ENCODE peak calls at places on chromosomes 11 and 22, in nine cellular contexts. A, X, U, M, R, P, I, G and N are unnamed samples.

GRCh38 chr22:23896166-23896522 is 2.0 kb downstream of the MIF start:
- DNase-seq in A (no peak), X (no peak), U (no peak), M (no peak), R (no peak), P (no peak), I (no peak), G (no peak), N (no peak)

GRCh38 chr11:125338886-125339811 is 156.9 kb downstream of the FEZ1 start:
- DNase-seq in A (no peak), X (no peak), U (no peak), M (no peak), R (no peak), P (no peak), I (no peak), G (no peak), N (no peak)

GRCh38 chr11:35927730-35928129 is 16.1 kb upstream of the LDLRAD3 start:
- DNase-seq in A (no peak), X (no peak), U (peak), M (no peak), R (no peak), P (no peak), I (peak), G (peak), N (peak)

GRCh38 chr11:122069946-122070345 is 46.1 kb downstream of the BLID start:
- DNase-seq in A (no peak), X (no peak), U (peak), M (no peak), R (peak), P (no peak), I (peak), G (no peak), N (peak)

GRCh38 chr11:66842501-66842895 is 743 bp upstream of the RCE1 start:
- DNase-seq in A (no peak), X (no peak), U (no peak), M (no peak), R (no peak), P (no peak), I (no peak), G (no peak), N (no peak)

GRCh38 chr11:20031155-20032001 is 128.9 kb downstream of the DBX1 start:
- DNase-seq in A (no peak), X (no peak), U (peak), M (no peak), R (peak), P (peak), I (no peak), G (no peak), N (no peak)

GRCh38 chr11:46472662-46472994 is 81.1 kb upstream of the CHRM4 start:
- DNase-seq in A (no peak), X (no peak), U (peak), M (no peak), R (no peak), P (no peak), I (no peak), G (no peak), N (no peak)

GRCh38 chr11:126942146-126942545 is 58.4 kb downstream of the KIRREL3 start:
- DNase-seq in A (no peak), X (no peak), U (no peak), M (no peak), R (no peak), P (no peak), I (no peak), G (no peak), N (no peak)

GRCh38 chr11:7617032-7617431 is 56.3 kb downstream of the CYB5R2 start:
- DNase-seq in A (no peak), X (no peak), U (no peak), M (no peak), R (no peak), P (no peak), I (no peak), G (no peak), N (no peak)

GRCh38 chr22:37167176-37167980 is 17.7 kb upstream of the IL2RB start:
- DNase-seq in A (no peak), X (no peak), U (no peak), M (no peak), R (no peak), P (no peak), I (peak), G (no peak), N (no peak)

GRCh38 chr11:107385361-107385982 is 72.2 kb downstream of the CWF19L2 start:
- DNase-seq in A (no peak), X (no peak), U (peak), M (no peak), R (peak), P (peak), I (no peak), G (no peak), N (no peak)

GRCh38 chr22:23404689-23405365 is 175.3 kb downstream of the IGLL1 start:
- DNase-seq in A (no peak), X (no peak), U (peak), M (no peak), R (peak), P (no peak), I (no peak), G (no peak), N (no peak)

GRCh38 chr11:114280696-114281095 is 15.5 kb upstream of the NNMT start:
- DNase-seq in A (no peak), X (no peak), U (peak), M (no peak), R (peak), P (peak), I (peak), G (no peak), N (no peak)

GRCh38 chr22:24938741-24939341 is 7.7 kb downstream of the LHFPL7 start:
- DNase-seq in A (no peak), X (no peak), U (peak), M (no peak), R (peak), P (no peak), I (no peak), G (no peak), N (no peak)

GRCh38 chr11:35288311-35288710 is 131.0 kb downstream of the SLC1A2 start:
- DNase-seq in A (no peak), X (no peak), U (no peak), M (no peak), R (no peak), P (no peak), I (no peak), G (no peak), N (no peak)

GRCh38 chr22:30843245-30843644 is 125.3 kb downstream of the MORC2 start:
- DNase-seq in A (no peak), X (no peak), U (no peak), M (no peak), R (no peak), P (no peak), I (no peak), G (no peak), N (no peak)

GRCh38 chr22:31933816-31934482 is 10.4 kb upstream of the YWHAH start:
- DNase-seq in A (no peak), X (no peak), U (no peak), M (no peak), R (no peak), P (no peak), I (no peak), G (no peak), N (no peak)

GRCh38 chr11:130198964-130199363 is 39.4 kb downstream of the ST14 start:
- DNase-seq in A (no peak), X (no peak), U (no peak), M (no peak), R (no peak), P (no peak), I (no peak), G (no peak), N (no peak)

GRCh38 chr22:47626428-47627390 is 864.3 kb downstream of the TBC1D22A start:
- DNase-seq in A (no peak), X (no peak), U (no peak), M (no peak), R (no peak), P (no peak), I (no peak), G (no peak), N (no peak)

GRCh38 chr11:11691296-11692141 is 69.7 kb upstream of the GALNT18 start:
- DNase-seq in A (no peak), X (no peak), U (no peak), M (no peak), R (no peak), P (no peak), I (no peak), G (no peak), N (no peak)

GRCh38 chr11:6544921-6545850 is 48.1 kb downstream of the DNHD1 start:
- DNase-seq in A (no peak), X (no peak), U (no peak), M (no peak), R (no peak), P (peak), I (no peak), G (no peak), N (no peak)

GRCh38 chr11:59204736-59205135 is 8.0 kb downstream of the MPEG1 start:
- DNase-seq in A (no peak), X (no peak), U (peak), M (no peak), R (peak), P (no peak), I (no peak), G (no peak), N (no peak)

GRCh38 chr11:34602245-34602644 is 18.6 kb upstream of the EHF start:
- DNase-seq in A (no peak), X (no peak), U (no peak), M (no peak), R (no peak), P (no peak), I (no peak), G (no peak), N (no peak)

GRCh38 chr11:63845305-63845704 is 6.4 kb downstream of the MARK2 start:
- DNase-seq in A (no peak), X (no peak), U (peak), M (no peak), R (peak), P (peak), I (no peak), G (no peak), N (no peak)

GRCh38 chr22:25202290-25202921 is 2.7 kb downstream of the CRYBB3 start:
- DNase-seq in A (peak), X (no peak), U (peak), M (peak), R (peak), P (peak), I (peak), G (no peak), N (peak)

GRCh38 chr22:46357186-46357500 is 21.6 kb downstream of the TRMU start:
- DNase-seq in A (no peak), X (no peak), U (no peak), M (no peak), R (no peak), P (no peak), I (no peak), G (no peak), N (no peak)

GRCh38 chr11:67419330-67420049 is 4.0 kb downstream of the CARNS1 start:
- DNase-seq in A (no peak), X (no peak), U (no peak), M (no peak), R (no peak), P (no peak), I (no peak), G (no peak), N (no peak)

GRCh38 chr11:134634897-134635831 is 223.1 kb upstream of the B3GAT1 start:
- DNase-seq in A (no peak), X (no peak), U (no peak), M (no peak), R (no peak), P (no peak), I (no peak), G (no peak), N (no peak)

GRCh38 chr11:9263840-9264380 is 1.2 kb downstream of the DENND5A start:
- DNase-seq in A (no peak), X (no peak), U (peak), M (no peak), R (peak), P (no peak), I (no peak), G (no peak), N (no peak)